ENCODE peak calls at places on chromosome 15, in five cellular contexts. O is EH, U is fibroblast of pulmonary artery, Y is Kasumi-1, M is anterior cingulate cortex. A is an unnamed sample.

GRCh38 chr15:64197425-64197824 is 34.6 kb upstream of the PPIB start:
- DNase-seq in O (peak; percentile 21), U (peak; percentile 65), Y (no peak), M (no peak), A (no peak)

GRCh38 chr15:96011109-96011608 is 319.3 kb upstream of the NR2F2 start:
- DNase-seq in O (no peak), U (no peak), Y (no peak), M (no peak), A (no peak)

GRCh38 chr15:80925597-80926059 is 64.0 kb downstream of the MESD start:
- DNase-seq in O (no peak), U (no peak), Y (no peak), M (no peak), A (no peak)

GRCh38 chr15:62887113-62887570 is 155.4 kb upstream of the TPM1 start:
- DNase-seq in O (peak; percentile 63), U (no peak), Y (no peak), M (no peak), A (no peak)

GRCh38 chr15:48336940-48337339 is 5.7 kb downstream of the DUT start:
- DNase-seq in O (peak; percentile 43), U (peak; percentile 11), Y (peak; percentile 25), M (no peak), A (no peak)

GRCh38 chr15:78206326-78207109 is 27.8 kb downstream of the ACSBG1 start:
- DNase-seq in O (peak; percentile 77), U (peak; percentile 27), Y (no peak), M (no peak), A (no peak)

GRCh38 chr15:67100808-67101581 is 35.6 kb downstream of the SMAD3 start:
- DNase-seq in O (no peak), U (no peak), Y (no peak), M (no peak), A (no peak)

GRCh38 chr15:85399627-85400026 is 19.2 kb downstream of the AKAP13 start:
- DNase-seq in O (no peak), U (no peak), Y (no peak), M (no peak), A (no peak)

GRCh38 chr15:33654859-33655258 is 313.4 kb upstream of the CHRM5 start:
- DNase-seq in O (no peak), U (no peak), Y (no peak), M (no peak), A (no peak)

GRCh38 chr15:22933641-22934061 is 46.5 kb downstream of the CYFIP1 start:
- DNase-seq in O (no peak), U (no peak), Y (no peak), M (no peak), A (no peak)

GRCh38 chr15:40282144-40282869 is 557 bp downstream of the ANKRD63 start:
- DNase-seq in O (peak; percentile 17), U (no peak), Y (peak; percentile 19), M (no peak), A (peak; percentile 36)

GRCh38 chr15:100595964-100596363 is 6.0 kb downstream of the LINS1 start:
- DNase-seq in O (no peak), U (no peak), Y (no peak), M (no peak), A (no peak)

GRCh38 chr15:85672338-85673097 is 122.2 kb downstream of the KLHL25 start:
- DNase-seq in O (peak; percentile 57), U (no peak), Y (no peak), M (no peak), A (no peak)

GRCh38 chr15:99015677-99016568 is 8.3 kb upstream of the PGPEP1L start:
- DNase-seq in O (no peak), U (no peak), Y (no peak), M (no peak), A (no peak)

GRCh38 chr15:64288577-64288976 is 67.4 kb downstream of the CSNK1G1 start:
- DNase-seq in O (peak; percentile 57), U (no peak), Y (no peak), M (no peak), A (no peak)

GRCh38 chr15:55685292-55685691 is 57.7 kb downstream of the PRTG start:
- DNase-seq in O (no peak), U (peak; percentile 72), Y (no peak), M (no peak), A (no peak)

GRCh38 chr15:51883436-51883835 is 54.0 kb downstream of the TMOD3 start:
- DNase-seq in O (peak; percentile 87), U (peak; percentile 66), Y (no peak), M (no peak), A (no peak)

GRCh38 chr15:78419331-78419730 is 18.7 kb upstream of the IREB2 start:
- DNase-seq in O (no peak), U (no peak), Y (no peak), M (no peak), A (no peak)

GRCh38 chr15:33256874-33257273 is 53.9 kb upstream of the RYR3 start:
- DNase-seq in O (no peak), U (no peak), Y (no peak), M (no peak), A (no peak)

GRCh38 chr15:78989701-78990248 is 44.9 kb upstream of the CTSH start:
- DNase-seq in O (no peak), U (no peak), Y (no peak), M (no peak), A (no peak)

GRCh38 chr15:89430530-89431341 is 65.6 kb downstream of the RHCG start:
- DNase-seq in O (peak; percentile 73), U (peak; percentile 74), Y (peak; percentile 69), M (peak; percentile 71), A (peak; percentile 93)

GRCh38 chr15:101014921-101015841 is 96.0 kb downstream of the LRRK1 start:
- DNase-seq in O (peak; percentile 72), U (peak; percentile 82), Y (peak; percentile 37), M (peak; percentile 38), A (peak; percentile 66)

GRCh38 chr15:97745481-97746071 is 214.9 kb upstream of the ARRDC4 start:
- DNase-seq in O (peak; percentile 12), U (peak; percentile 21), Y (peak; percentile 60), M (no peak), A (no peak)

GRCh38 chr15:27808182-27808581 is 290.9 kb downstream of the OCA2 start:
- DNase-seq in O (no peak), U (no peak), Y (no peak), M (no peak), A (no peak)

GRCh38 chr15:33710746-33711145 is 257.6 kb upstream of the CHRM5 start:
- DNase-seq in O (no peak), U (no peak), Y (no peak), M (no peak), A (no peak)

GRCh38 chr15:81288616-81289015 is 35.3 kb downstream of the STARD5 start:
- DNase-seq in O (no peak), U (no peak), Y (no peak), M (no peak), A (no peak)

GRCh38 chr15:83205725-83206324 is 1.8 kb downstream of the HDGFL3 start:
- DNase-seq in O (peak; percentile 55), U (peak; percentile 78), Y (no peak), M (no peak), A (no peak)

GRCh38 chr15:63595066-63595465 is 2.1 kb upstream of the FBXL22 start:
- DNase-seq in O (no peak), U (no peak), Y (no peak), M (no peak), A (no peak)

GRCh38 chr15:34331809-34332208 is 5.8 kb downstream of the SLC12A6 start:
- DNase-seq in O (no peak), U (no peak), Y (no peak), M (no peak), A (no peak)

A was measured in T-helper 9 cell.